ENCODE peak calls at places on chromosomes 5 and 9, in seven cellular contexts. G, E, B, Z, J, S and H are unnamed samples.

GRCh38 chr9:91676042-91676441 is 252.4 kb upstream of the NFIL3 start:
- DNase-seq in S (no peak), E (no peak), J (no peak), Z (no peak), G (no peak), B (no peak), H (no peak)

GRCh38 chr5:79641414-79641813 is 29.2 kb downstream of the TENT2 start:
- DNase-seq in G (no peak), S (no peak), E (no peak), Z (no peak), J (no peak), B (no peak), H (no peak)

GRCh38 chr5:38329132-38329715 is 70.9 kb downstream of the EGFLAM start:
- DNase-seq in E (no peak), G (no peak), B (peak), Z (no peak), S (no peak), J (no peak), H (peak)

GRCh38 chr5:127423173-127423798 is 94.2 kb upstream of the PRRC1 start:
- DNase-seq in G (no peak), E (no peak), J (no peak), Z (no peak), B (no peak), S (no peak), H (no peak)

GRCh38 chr5:50958852-50959457 is 292.5 kb downstream of the PARP8 start:
- DNase-seq in B (peak), G (no peak), S (no peak), Z (no peak), E (no peak), J (peak), H (peak)

GRCh38 chr9:89574309-89574708 is 30.5 kb upstream of the GADD45G start:
- DNase-seq in G (no peak), S (no peak), J (no peak), E (no peak), Z (no peak), B (no peak), H (no peak)

GRCh38 chr5:71974165-71974564 is 133.1 kb upstream of the MAP1B start:
- DNase-seq in G (peak), J (no peak), Z (peak), B (no peak), S (no peak), E (no peak), H (no peak)

GRCh38 chr5:123855630-123856029 is 343.7 kb downstream of the CSNK1G3 start:
- DNase-seq in Z (no peak), E (no peak), S (no peak), B (no peak), J (no peak), G (no peak), H (no peak)

GRCh38 chr9:125559194-125559593 is 147.8 kb downstream of the MAPKAP1 start:
- DNase-seq in G (no peak), S (no peak), Z (no peak), B (no peak), J (no peak), E (no peak), H (no peak)

GRCh38 chr9:77498891-77499290 is 149.2 kb downstream of the GNA14 start:
- DNase-seq in B (no peak), S (no peak), Z (no peak), E (no peak), J (no peak), G (no peak), H (no peak)

GRCh38 chr9:93577045-93577939 is 908 bp downstream of the PHF2 start:
- DNase-seq in E (peak), Z (peak), G (no peak), S (peak), J (peak), B (peak), H (peak)

GRCh38 chr9:131335356-131335755 is 45.8 kb downstream of the PLPP7 start:
- DNase-seq in B (no peak), Z (no peak), G (no peak), E (no peak), S (no peak), J (no peak), H (no peak)

GRCh38 chr9:131324736-131325679 is 35.5 kb downstream of the PLPP7 start:
- DNase-seq in E (no peak), G (no peak), S (no peak), Z (no peak), B (no peak), J (no peak), H (no peak)

GRCh38 chr9:131333771-131334567 is 44.4 kb downstream of the PLPP7 start:
- DNase-seq in J (no peak), Z (no peak), S (no peak), B (no peak), G (no peak), E (no peak), H (no peak)

GRCh38 chr9:131334568-131335105 is 45.1 kb downstream of the PLPP7 start:
- DNase-seq in G (no peak), Z (peak), J (no peak), S (no peak), E (peak), B (no peak), H (no peak)

GRCh38 chr9:131330814-131331600 is 41.5 kb downstream of the PLPP7 start:
- DNase-seq in B (no peak), S (no peak), J (no peak), G (no peak), E (peak), Z (no peak), H (no peak)
- TF ChIP-seq POLR2A in B (no peak), S (no peak), J (no peak), G (no peak), E (no peak), Z (no peak), H (no peak)

GRCh38 chr5:42799668-42800114 is 12.0 kb downstream of the SELENOP start:
- DNase-seq in J (no peak), Z (no peak), E (no peak), B (no peak), S (no peak), G (no peak), H (no peak)
- TF ChIP-seq POLR2A in J (no peak), Z (no peak), E (no peak), B (no peak), S (no peak), G (no peak), H (no peak)

DNA sequence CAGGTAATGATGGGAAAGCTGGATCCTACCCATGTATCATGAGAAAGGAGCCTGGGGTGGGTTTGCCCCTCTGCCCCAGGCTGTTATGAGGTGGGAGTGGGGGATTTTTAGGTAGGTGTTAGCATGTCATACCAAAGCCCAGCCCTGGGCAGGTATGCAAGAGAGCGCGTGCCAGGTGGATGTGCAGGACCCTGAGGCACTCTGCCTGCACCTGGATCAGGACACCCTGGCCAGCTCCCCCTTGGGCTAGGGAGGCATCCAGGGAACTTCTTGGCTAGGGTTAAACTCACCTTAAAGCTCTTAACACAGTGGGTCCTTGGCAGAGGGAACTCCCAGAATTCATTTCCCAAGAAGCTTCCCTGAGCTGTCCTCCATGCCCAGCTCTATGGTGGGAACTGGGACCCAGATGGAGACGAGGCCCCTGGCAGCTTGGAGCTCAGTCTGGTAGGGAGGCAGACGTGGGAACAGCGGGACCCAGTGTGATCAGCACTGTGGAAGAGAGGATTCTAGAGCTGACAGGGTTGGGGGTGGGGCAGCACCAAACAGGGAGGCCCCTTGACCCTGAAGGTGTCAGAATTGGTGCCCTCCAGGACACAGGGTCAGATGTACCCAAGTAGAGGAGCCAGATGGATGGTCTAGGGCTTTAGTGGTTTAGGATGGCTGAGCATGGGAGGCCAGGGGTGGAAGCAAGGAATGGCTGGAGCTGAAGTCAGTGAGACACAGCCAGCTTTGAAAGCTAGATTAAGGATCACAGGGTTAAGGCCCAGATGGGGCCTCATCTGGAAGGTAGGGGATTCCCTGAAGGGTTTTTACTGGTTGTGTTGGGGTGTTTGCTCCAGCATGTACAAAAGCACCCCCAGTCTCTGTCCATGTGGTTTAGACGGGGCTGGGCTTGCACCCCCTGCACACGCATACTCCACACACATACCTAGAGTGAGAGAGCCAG is 2.2 kb upstream of the PRR7 start:
- DNase-seq in E (no peak), G (no peak), S (no peak), B (no peak), Z (no peak), J (no peak), H (peak)
- TF ChIP-seq POLR2A in E (no peak), G (no peak), S (no peak), B (no peak), Z (no peak), J (no peak), H (peak)

DNA sequence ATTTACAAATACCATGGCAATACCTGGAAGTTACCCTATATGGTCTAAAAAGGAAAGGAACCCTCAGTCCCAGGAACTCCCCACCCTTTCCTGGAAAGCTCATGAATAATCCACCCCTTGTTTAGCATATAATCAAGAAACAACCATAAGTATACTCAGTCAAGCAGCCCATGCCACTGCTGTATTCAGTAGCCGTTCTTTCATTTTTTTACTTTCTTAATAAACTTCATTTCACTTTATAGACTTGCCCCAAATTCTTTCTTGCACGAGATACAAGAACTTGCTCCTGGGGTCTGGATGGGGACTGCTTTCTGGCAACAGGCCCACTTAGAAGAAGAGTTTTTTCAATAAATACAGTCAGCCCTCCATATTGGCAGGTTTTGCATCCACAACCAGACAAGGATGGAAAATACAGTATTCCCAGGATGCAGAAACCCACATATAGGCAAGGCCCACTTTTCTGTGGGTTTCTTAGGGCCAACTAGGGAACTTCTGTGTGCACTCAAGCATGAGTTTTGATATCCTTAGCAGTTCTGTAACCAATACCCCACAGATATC is 2.8 kb upstream of the TBCA start:
- DNase-seq in E (no peak), B (no peak), G (no peak), S (no peak), J (no peak), Z (no peak), H (no peak)
- TF ChIP-seq POLR2A in E (no peak), B (no peak), G (no peak), S (no peak), J (no peak), Z (no peak), H (no peak)

GRCh38 chr5:41903892-41904799 is at the start of gene RIMOC1:
- DNase-seq in G (peak), S (peak), Z (peak), B (peak), J (peak), E (peak), H (peak)
- TF ChIP-seq POLR2A in G (peak), S (no peak), Z (peak), B (peak), J (peak), E (peak), H (peak)